ENCODE peak calls at places on chromosomes 1 and 21, in four cellular contexts. U is hepatocyte, K is A673, V is K562. I is an unnamed sample.
A peak's percentile ranks its signal among the peaks of the same experiment; 100 is the strongest.

GRCh38 chr1:175200626-175201025 is 8.1 kb upstream of the KIAA0040 start:
- DNase-seq in U (no peak), V (no peak), K (no peak), I (no peak)

GRCh38 chr1:71658295-71658694 is 577.5 kb upstream of the ZRANB2 start:
- DNase-seq in V (no peak), U (no peak), K (no peak), I (peak; percentile 51)

GRCh38 chr1:3323021-3323790 is 131.3 kb upstream of the ARHGEF16 start:
- DNase-seq in U (peak; percentile 85), K (no peak), V (no peak), I (no peak)

GRCh38 chr1:52111492-52111891 is 30.4 kb upstream of the ZFYVE9 start:
- DNase-seq in U (no peak), K (no peak), V (no peak), I (no peak)

GRCh38 chr1:233412812-233413211 is 85.3 kb downstream of the MAP3K21 start:
- DNase-seq in V (no peak), K (no peak), U (no peak), I (peak; percentile 36)

GRCh38 chr1:184563308-184563707 is 176.5 kb downstream of the C1orf21 start:
- DNase-seq in K (peak; percentile 56), U (peak; percentile 26), V (no peak), I (peak; percentile 67)

GRCh38 chr1:66712819-66713218 is 39.4 kb upstream of the DYNLT5 start:
- DNase-seq in U (no peak), V (no peak), K (no peak), I (no peak)

GRCh38 chr1:111085666-111086065 is 54.2 kb downstream of the DRAM2 start:
- DNase-seq in V (no peak), U (no peak), K (no peak), I (no peak)

GRCh38 chr1:81126989-81127571 is 673.7 kb upstream of the ADGRL2 start:
- DNase-seq in K (peak; percentile 19), U (no peak), V (no peak), I (no peak)

GRCh38 chr1:34683616-34684015 is 71.2 kb upstream of the GJB5 start:
- DNase-seq in V (no peak), U (no peak), K (no peak), I (no peak)

GRCh38 chr1:177858222-177858894 is 111.5 kb downstream of the SEC16B start:
- DNase-seq in K (peak; percentile 57), U (peak; percentile 16), V (no peak), I (peak; percentile 32)

GRCh38 chr1:170741678-170742077 is 77.7 kb downstream of the PRRX1 start:
- DNase-seq in K (no peak), V (no peak), U (no peak), I (no peak)

GRCh38 chr1:170742600-170742999 is 78.7 kb downstream of the PRRX1 start:
- DNase-seq in V (no peak), U (no peak), K (no peak), I (no peak)

GRCh38 chr1:170739803-170740202 is 75.9 kb downstream of the PRRX1 start:
- DNase-seq in V (no peak), U (no peak), K (no peak), I (no peak)

DNA sequence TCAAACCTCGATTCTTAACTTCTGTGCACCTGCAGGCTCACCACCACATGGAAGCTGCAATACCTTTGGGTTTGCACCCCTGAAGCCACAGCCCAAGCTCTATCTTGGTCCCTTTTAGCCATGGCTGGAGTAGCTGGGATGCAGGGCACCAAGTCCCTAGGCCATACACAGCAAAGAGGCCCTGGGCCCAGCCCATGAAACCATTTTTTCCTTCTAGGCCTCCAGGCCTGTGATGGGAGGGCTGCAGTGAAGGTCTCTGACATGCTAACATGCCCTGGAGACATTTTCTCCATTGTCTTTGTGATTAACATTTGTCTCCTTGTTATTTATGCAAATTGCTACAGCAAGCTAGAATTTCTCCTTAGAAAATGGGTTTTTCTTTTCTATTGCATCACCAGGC is 79.2 kb downstream of the PRRX1 start:
- DNase-seq in V (no peak), U (no peak), K (no peak), I (no peak)
- TF ChIP-seq EZH2 in V (no peak), U (no peak), K (no peak), I (no peak)

GRCh38 chr1:159927887-159928431 is 2.7 kb upstream of the TAGLN2 start:
- DNase-seq in V (no peak), K (no peak), U (no peak), I (no peak)

GRCh38 chr1:159924025-159924790 is 1.1 kb downstream of the TAGLN2 start:
- DNase-seq in U (peak; percentile 92), V (peak; percentile 91), K (peak; percentile 37), I (peak; percentile 93)

GRCh38 chr1:159924791-159925712 is at the start of gene TAGLN2:
- DNase-seq in U (peak; percentile 92), V (peak; percentile 86), K (peak; percentile 90), I (peak; percentile 91)

GRCh38 chr1:159927211-159927886 is 2.0 kb upstream of the TAGLN2 start:
- DNase-seq in V (no peak), U (no peak), K (no peak), I (no peak)

DNA sequence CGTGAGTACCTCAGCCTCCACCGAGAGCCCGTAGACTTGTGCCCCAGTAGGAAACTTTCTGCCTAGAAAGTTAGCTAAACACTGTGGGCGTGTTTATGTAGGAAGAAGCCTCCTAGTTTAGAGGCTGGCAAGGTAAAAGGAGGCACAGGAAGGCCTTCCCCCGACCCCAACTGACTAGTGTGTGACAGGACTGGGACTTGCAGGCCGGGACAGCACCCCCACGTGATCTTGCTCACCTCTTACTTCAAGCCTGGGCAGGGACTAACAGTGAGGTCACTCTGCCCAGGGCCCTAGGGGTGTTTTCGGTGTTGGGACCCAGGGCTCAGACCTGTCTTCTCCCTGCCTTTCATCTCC is 383 bp upstream of the TAGLN2 start:
- DNase-seq in U (no peak), K (no peak), V (peak; percentile 49), I (no peak)
- H3K27ac ChIP-seq in U (peak overlapping the region; percentile 95), K (no peak overlapping the region), V (peak overlapping the region; percentile 100), I (peak overlapping the region; percentile 100)

GRCh38 chr1:230976360-230976759 is 2.3 kb downstream of the TTC13 start:
- DNase-seq in V (no peak), U (no peak), K (no peak), I (no peak)
- H3K4me1 ChIP-seq in V (peaks cover 17% of the 10 kb centered on the region), U (peaks cover 14% of the 10 kb centered on the region), K (peaks cover 14% of the 10 kb centered on the region), I (no peaks in the 10 kb centered on the region)

GRCh38 chr1:205568469-205569361 is 63.1 kb downstream of the ELK4 start:
- DNase-seq in K (no peak), V (peak; percentile 65), U (peak; percentile 48), I (peak; percentile 6)
- TF ChIP-seq EZH2 in K (peak; percentile 75), V (no peak), U (peak; percentile 1), I (peak; percentile 98)

GRCh38 chr21:15278851-15279250 is 214.1 kb upstream of the NRIP1 start:
- DNase-seq in U (no peak), V (no peak), K (no peak), I (no peak)
- H3K27ac ChIP-seq in U (no peak overlapping the region), V (no peak overlapping the region), K (no peak overlapping the region), I (no peak overlapping the region)

GRCh38 chr21:29942033-29942432 is 2.2 kb upstream of the GRIK1 start:
- DNase-seq in U (no peak), K (no peak), V (no peak), I (no peak)

GRCh38 chr21:29939859-29940245 is at the start of gene GRIK1:
- DNase-seq in V (peak; percentile 19), U (peak; percentile 39), K (peak; percentile 60), I (peak; percentile 4)

GRCh38 chr21:29943885-29944284 is 4.1 kb upstream of the GRIK1 start:
- DNase-seq in V (no peak), U (no peak), K (no peak), I (no peak)

GRCh38 chr21:29940993-29941392 is 1.2 kb upstream of the GRIK1 start:
- DNase-seq in K (no peak), U (no peak), V (no peak), I (no peak)

DNA sequence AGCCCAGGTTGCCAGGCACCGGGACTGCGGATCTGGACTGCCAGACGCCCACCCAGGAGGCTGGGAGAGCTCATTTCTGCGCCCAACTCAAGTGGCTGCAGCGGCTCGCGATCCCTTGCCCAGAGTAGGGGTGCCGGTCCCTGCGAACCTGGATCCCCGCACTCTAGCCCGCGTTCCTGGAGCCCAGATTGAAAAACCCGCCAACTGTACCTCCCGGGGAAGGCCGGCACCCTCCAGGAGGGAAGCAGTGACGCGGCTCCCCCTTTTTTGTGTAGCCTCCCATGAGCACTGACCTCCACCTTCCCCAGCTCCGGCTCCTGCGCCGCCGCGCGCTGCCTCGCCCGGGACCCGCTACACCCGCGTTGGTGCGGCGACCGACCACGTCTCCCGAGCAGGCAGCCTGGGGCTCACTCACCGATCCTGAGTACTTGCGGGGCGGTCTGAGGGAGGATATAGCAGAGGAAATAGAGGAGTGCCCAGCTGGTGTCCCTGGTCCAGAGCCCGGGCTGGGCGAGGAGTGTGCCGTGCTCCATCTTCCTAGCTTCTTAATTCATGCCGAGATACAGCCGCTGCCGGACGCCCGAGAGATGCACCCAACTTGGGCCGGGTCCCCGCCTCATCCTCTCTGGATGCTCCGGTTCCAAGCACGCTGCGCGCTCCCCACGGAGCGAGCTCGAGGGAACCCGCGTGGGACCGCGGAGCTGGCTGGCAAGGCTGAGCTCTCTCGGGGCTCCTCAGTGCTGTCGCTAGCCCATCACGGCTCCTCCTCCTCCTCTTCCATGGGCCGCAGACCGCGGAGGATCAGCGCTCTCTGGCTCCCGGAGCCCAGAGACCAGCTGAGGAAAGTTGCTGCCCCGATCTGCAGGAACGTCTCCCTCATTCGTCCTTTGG is 583 bp downstream of the GRIK1 start:
- DNase-seq in V (no peak), K (peak; percentile 43), U (peak; percentile 33), I (peak; percentile 18)
- H3K4me1 ChIP-seq in V (peaks cover 11% of the 10 kb centered on the region), K (peaks cover 5% of the 10 kb centered on the region), U (no peaks in the 10 kb centered on the region), I (no peaks in the 10 kb centered on the region)

GRCh38 chr1:39026947-39027507 is 877 bp downstream of the NDUFS5 start:
- DNase-seq in U (no peak), V (no peak), K (no peak), I (no peak)

GRCh38 chr1:39021431-39021830 is 4.7 kb upstream of the NDUFS5 start:
- DNase-seq in V (no peak), K (no peak), U (no peak), I (no peak)

GRCh38 chr1:39023140-39023539 is 3.0 kb upstream of the NDUFS5 start:
- DNase-seq in U (no peak), V (no peak), K (no peak), I (no peak)

GRCh38 chr1:39026051-39026946 is at the start of gene NDUFS5:
- DNase-seq in U (peak; percentile 96), K (peak; percentile 94), V (peak; percentile 86), I (peak; percentile 94)
- TF ChIP-seq EZH2 in U (no peak), K (no peak), V (no peak), I (no peak)

I was measured in fibroblast of lung.